ENCODE peak calls at places on chromosomes 13 and 19, in eight cellular contexts. N is choroid plexus epithelial cell; O is CD8-positive, alpha-beta T cell; L is heart right ventricle; S is HCT116; E is GM12865; H is SK-N-SH; F is Caco-2. R is an unnamed sample.

GRCh38 chr19:54299126-54299498 is 13.9 kb downstream of the LILRA5 start:
- DNase-seq in N (no peak), O (no peak), L (no peak), S (no peak), E (no peak), H (no peak), F (no peak), R (no peak)

GRCh38 chr19:13872695-13873389 is 4.1 kb upstream of the NANOS3 start:
- DNase-seq in N (no peak), O (peak; percentile 41), L (peak; percentile 42), S (no peak), E (no peak), H (peak; percentile 43), F (no peak), R (no peak)

GRCh38 chr13:87042946-87043345 is 628.2 kb upstream of the SLITRK5 start:
- DNase-seq in N (peak; percentile 22), O (no peak), L (no peak), S (no peak), E (no peak), H (no peak), F (no peak), R (no peak)

GRCh38 chr19:44142014-44142523 is 715 bp downstream of the ZNF234 start:
- DNase-seq in N (peak; percentile 45), O (peak; percentile 11), L (no peak), S (no peak), E (peak; percentile 8), H (no peak), F (peak; percentile 36), R (no peak)

GRCh38 chr19:55389386-55390317 is 3.9 kb downstream of the RPL28 start:
- DNase-seq in N (no peak), O (no peak), L (no peak), S (no peak), E (no peak), H (no peak), F (no peak), R (no peak)

GRCh38 chr19:2477732-2478191 is 1.8 kb downstream of the GADD45B start:
- DNase-seq in N (peak; percentile 71), O (peak; percentile 27), L (no peak), S (no peak), E (peak; percentile 73), H (no peak), F (no peak), R (no peak)

GRCh38 chr19:57406516-57407123 is 4.3 kb upstream of the ZNF17 start:
- DNase-seq in N (peak; percentile 61), O (peak; percentile 73), L (peak; percentile 57), S (peak; percentile 32), E (peak; percentile 64), H (peak; percentile 79), F (peak; percentile 80), R (peak; percentile 46)

GRCh38 chr13:77034883-77035282 is 7.9 kb upstream of the FBXL3 start:
- DNase-seq in N (peak; percentile 54), O (no peak), L (no peak), S (no peak), E (no peak), H (no peak), F (no peak), R (no peak)

GRCh38 chr13:107466326-107466725 is 749.0 kb downstream of the LIG4 start:
- DNase-seq in N (peak; percentile 88), O (no peak), L (no peak), S (no peak), E (no peak), H (no peak), F (no peak), R (no peak)

GRCh38 chr19:54478677-54479266 is 5.7 kb upstream of the CDC42EP5 start:
- DNase-seq in N (peak; percentile 67), O (no peak), L (no peak), S (peak; percentile 53), E (peak; percentile 68), H (peak; percentile 57), F (no peak), R (no peak)

GRCh38 chr13:77898097-77898496 is 20.5 kb downstream of the EDNRB start:
- DNase-seq in N (no peak), O (no peak), L (no peak), S (no peak), E (peak; percentile 84), H (no peak), F (no peak), R (no peak)

GRCh38 chr19:2308114-2308556 is at the start of gene LINGO3:
- DNase-seq in N (no peak), O (no peak), L (no peak), S (no peak), E (no peak), H (peak; percentile 75), F (no peak), R (no peak)

GRCh38 chr19:10936661-10937084 is 8.1 kb downstream of the TIMM29 start:
- DNase-seq in N (peak; percentile 91), O (peak; percentile 33), L (no peak), S (peak; percentile 74), E (peak; percentile 79), H (peak; percentile 83), F (peak; percentile 75), R (no peak)
- H3K4me3 ChIP-seq in N (peak overlapping the region; percentile 33), O (no peak overlapping the region), L (no peak overlapping the region), S (no peak overlapping the region), E (no peak overlapping the region), H (peak overlapping the region; percentile 40), F (no peak overlapping the region), R (no peak overlapping the region)

DNA sequence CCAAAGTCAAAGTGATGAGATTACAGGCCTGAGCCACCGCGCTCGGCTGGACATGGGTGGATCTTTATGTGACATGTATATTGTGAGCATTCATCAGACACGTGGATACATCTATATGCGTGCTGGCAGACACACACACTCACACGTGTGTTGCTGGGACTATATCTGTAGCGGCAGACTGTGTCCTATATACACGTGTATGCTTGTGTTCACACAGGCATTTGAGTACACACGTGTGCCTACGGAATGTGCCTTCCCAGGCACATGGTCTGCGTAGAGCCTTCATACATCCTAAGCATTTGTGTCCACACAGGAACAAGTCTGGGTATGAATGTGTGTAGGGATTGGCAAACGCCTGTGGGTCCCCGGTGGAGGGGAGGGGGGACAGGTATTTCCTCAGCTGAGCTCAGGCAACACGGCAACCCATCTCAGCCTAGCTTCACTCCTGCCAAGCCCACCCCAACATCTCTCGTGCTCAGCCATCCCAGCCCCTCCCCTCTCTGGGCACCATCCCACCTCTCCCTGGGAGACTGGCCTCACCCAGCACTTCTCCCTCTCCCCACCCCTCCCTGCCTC is 2.6 kb downstream of the UNC13A start:
- DNase-seq in N (no peak), O (no peak), L (no peak), S (no peak), E (no peak), H (no peak), F (no peak), R (no peak)
- H3K4me3 ChIP-seq in N (no peak overlapping the region), O (no peak overlapping the region), L (no peak overlapping the region), S (peak overlapping the region; percentile 85), E (no peak overlapping the region), H (no peak overlapping the region), F (no peak overlapping the region), R (no peak overlapping the region)

GRCh38 chr13:99967884-99968520 is 3.6 kb downstream of the ZIC5 start:
- DNase-seq in N (peak; percentile 59), O (no peak), L (no peak), S (no peak), E (no peak), H (peak; percentile 21), F (no peak), R (no peak)
- H3K4me3 ChIP-seq in N (peak overlapping the region; percentile 69), O (no peak overlapping the region), L (peak overlapping the region; percentile 19), S (peak overlapping the region; percentile 82), E (no peak overlapping the region), H (no peak overlapping the region), F (peak overlapping the region; percentile 70), R (peak overlapping the region; percentile 36)

GRCh38 chr19:39319098-39319891 is 1.4 kb downstream of the LRFN1 start:
- DNase-seq in N (no peak), O (no peak), L (no peak), S (no peak), E (no peak), H (no peak), F (no peak), R (no peak)
- H3K4me3 ChIP-seq in N (no peak overlapping the region), O (no peak overlapping the region), L (no peak overlapping the region), S (peak overlapping the region; percentile 93), E (no peak overlapping the region), H (peak overlapping the region; percentile 66), F (peak overlapping the region; percentile 95), R (no peak overlapping the region)

GRCh38 chr13:27007166-27007565 is 164.4 kb downstream of the USP12 start:
- DNase-seq in N (no peak), O (no peak), L (no peak), S (no peak), E (no peak), H (no peak), F (no peak), R (no peak)
- H3K4me3 ChIP-seq in N (no peak overlapping the region), O (no peak overlapping the region), L (peak overlapping the region; percentile 27), S (peak overlapping the region; percentile 73), E (no peak overlapping the region), H (peak overlapping the region; percentile 34), F (no peak overlapping the region), R (peak overlapping the region; percentile 52)

DNA sequence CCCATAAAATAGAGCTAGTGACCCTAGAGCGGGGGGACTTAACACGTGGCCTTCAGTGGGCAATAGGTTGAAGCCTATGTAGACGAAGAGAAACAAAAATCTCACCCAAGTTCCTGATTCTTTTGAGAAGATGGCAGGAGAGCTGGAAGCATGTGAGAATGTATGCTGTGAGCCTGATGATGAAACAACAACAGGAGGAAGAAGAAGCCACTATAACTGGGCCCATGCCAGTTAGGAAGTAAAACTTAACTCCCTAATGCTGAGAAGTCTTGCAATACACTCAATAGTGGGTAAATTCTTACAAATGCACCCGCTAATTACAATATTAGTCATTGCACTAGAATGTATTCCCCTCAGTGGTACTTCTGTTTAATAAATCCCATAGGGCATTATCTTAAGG is 9.0 kb downstream of the PCDH17 start:
- DNase-seq in N (no peak), O (no peak), L (no peak), S (no peak), E (no peak), H (no peak), F (no peak), R (no peak)
- H3K4me3 ChIP-seq in N (no peak overlapping the region), O (no peak overlapping the region), L (no peak overlapping the region), S (no peak overlapping the region), E (no peak overlapping the region), H (no peak overlapping the region), F (no peak overlapping the region), R (no peak overlapping the region)

DNA sequence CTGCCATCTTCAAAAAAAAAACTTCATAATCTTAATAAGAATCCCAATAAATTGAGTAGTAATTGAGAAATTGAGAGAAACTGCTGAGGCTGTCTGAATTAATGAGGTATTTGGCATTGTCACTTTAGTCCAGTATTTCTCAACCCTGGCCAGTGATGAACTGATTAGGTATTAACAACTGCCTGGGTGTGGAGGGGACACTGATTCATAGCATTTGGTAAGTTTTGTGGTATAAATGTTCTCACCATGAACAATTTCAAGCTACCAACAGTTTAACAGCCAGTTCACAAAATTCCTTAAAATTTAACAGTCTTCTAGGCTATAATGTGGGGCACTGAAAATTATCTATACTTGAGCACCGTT is 18.3 kb downstream of the GPC6 start:
- DNase-seq in N (peak; percentile 47), O (no peak), L (no peak), S (no peak), E (no peak), H (no peak), F (no peak), R (no peak)
- H3K4me3 ChIP-seq in N (peak overlapping the region; percentile 48), O (no peak overlapping the region), L (no peak overlapping the region), S (no peak overlapping the region), E (no peak overlapping the region), H (peak overlapping the region; percentile 13), F (no peak overlapping the region), R (peak overlapping the region; percentile 32)

R was measured in heart left ventricle.